ENCODE peak calls at places on chromosomes 12 and 14, in ten cellular contexts. X is IMR-90; V is MM.1S; J is CD8-positive, alpha-beta T cell; T is pancreas; B is tibial nerve; F is lower lobe of right lung; C is mucosa of descending colon; U is fibroblast of the aortic adventitia; D is neural progenitor cell. O is an unnamed sample.

GRCh38 chr12:30694971-30695326 is 720 bp downstream of the IPO8 start:
- DNase-seq in X (peak), T (peak), U (peak), J (no peak), V (peak), C (peak), B (no peak), F (peak), D (peak), O (peak)

GRCh38 chr12:124445121-124445718 is 122.2 kb downstream of the NCOR2 start:
- DNase-seq in T (no peak), B (no peak), D (peak), F (peak), C (no peak), V (no peak), U (no peak), X (no peak), J (no peak), O (no peak)

GRCh38 chr14:67166450-67166853 is 22.8 kb upstream of the GARIN2 start:
- DNase-seq in D (peak), V (peak), B (no peak), U (peak), C (peak), J (no peak), T (no peak), F (no peak), X (peak), O (no peak)

GRCh38 chr12:55703976-55704761 is 3.5 kb downstream of the ITGA7 start:
- DNase-seq in D (no peak), C (no peak), J (no peak), B (no peak), F (no peak), T (no peak), U (peak), V (no peak), X (peak), O (peak)

GRCh38 chr14:78631551-78631950 is 461.4 kb downstream of the NRXN3 start:
- DNase-seq in F (no peak), J (no peak), B (no peak), V (no peak), D (no peak), C (no peak), X (no peak), T (no peak), U (no peak), O (no peak)

GRCh38 chr14:100810861-100811461 is 15.0 kb upstream of the MEG3 start:
- DNase-seq in J (no peak), C (no peak), B (no peak), D (no peak), F (no peak), U (no peak), V (no peak), T (no peak), X (no peak), O (no peak)

GRCh38 chr12:1504304-1505150 is 89.9 kb downstream of the FBXL14 start:
- DNase-seq in D (no peak), B (no peak), T (no peak), F (no peak), C (peak), V (no peak), X (no peak), J (no peak), U (no peak), O (no peak)

GRCh38 chr12:92068441-92068840 is 77.2 kb downstream of the BTG1 start:
- DNase-seq in U (no peak), C (peak), T (no peak), J (no peak), D (no peak), F (no peak), B (no peak), V (no peak), X (no peak), O (no peak)

GRCh38 chr12:1791104-1791927 is 29.0 kb upstream of the LRTM2 start:
- DNase-seq in J (peak), U (peak), D (peak), B (peak), F (peak), C (peak), X (peak), V (peak), T (no peak), O (peak)

GRCh38 chr14:39175445-39176262 is 600 bp downstream of the PNN start:
- DNase-seq in B (no peak), U (no peak), X (peak), J (peak), D (peak), F (no peak), C (no peak), T (no peak), V (no peak), O (peak)

GRCh38 chr14:52329678-52330376 is 15.7 kb downstream of the PTGER2 start:
- DNase-seq in U (no peak), V (no peak), C (no peak), T (no peak), B (no peak), J (no peak), X (no peak), D (no peak), F (no peak), O (no peak)

GRCh38 chr12:123085730-123086487 is 65.0 kb downstream of the PITPNM2 start:
- DNase-seq in U (no peak), T (peak), X (peak), V (no peak), F (no peak), D (no peak), C (no peak), J (no peak), B (no peak), O (peak)

GRCh38 chr12:127393896-127394295 is 873.1 kb upstream of the TMEM132C start:
- DNase-seq in J (no peak), D (no peak), C (no peak), U (peak), B (no peak), F (no peak), V (no peak), X (peak), T (no peak), O (no peak)

GRCh38 chr14:73713804-73714655 is at the start of gene PNMA1:
- DNase-seq in V (peak), X (peak), F (peak), U (peak), J (peak), T (peak), C (peak), B (peak), D (peak), O (peak)

GRCh38 chr14:59905193-59905592 is 14.8 kb upstream of the LRRC9 start:
- DNase-seq in T (no peak), D (no peak), X (peak), U (peak), F (no peak), C (no peak), V (no peak), B (no peak), J (no peak), O (no peak)

GRCh38 chr12:15196221-15196620 is 25.0 kb downstream of the RERG start:
- DNase-seq in D (no peak), B (no peak), F (no peak), X (no peak), T (no peak), V (no peak), U (no peak), J (no peak), C (no peak), O (no peak)

GRCh38 chr12:106157802-106158201 is 19.0 kb upstream of the NUAK1 start:
- DNase-seq in V (no peak), T (no peak), X (no peak), U (no peak), F (no peak), J (no peak), D (no peak), B (no peak), C (no peak), O (no peak)

GRCh38 chr14:87690076-87690661 is 302.8 kb downstream of the GALC start:
- DNase-seq in D (peak), T (no peak), C (no peak), U (no peak), X (no peak), B (no peak), F (no peak), J (no peak), V (no peak), O (no peak)

GRCh38 chr14:54783660-54784015 is 119.0 kb downstream of the GCH1 start:
- DNase-seq in F (no peak), X (no peak), B (no peak), U (no peak), V (no peak), J (no peak), T (no peak), C (no peak), D (no peak), O (no peak)

GRCh38 chr12:16187684-16188083 is 89.8 kb downstream of the SLC15A5 start:
- DNase-seq in X (no peak), F (no peak), J (no peak), B (no peak), C (no peak), D (no peak), U (no peak), T (no peak), V (no peak), O (no peak)

GRCh38 chr14:100611811-100612480 is 24.7 kb upstream of the BEGAIN start:
- DNase-seq in B (no peak), F (no peak), X (no peak), J (no peak), D (no peak), U (no peak), T (no peak), V (no peak), C (no peak), O (no peak)

GRCh38 chr12:32708926-32709325 is 29.8 kb downstream of the DNM1L start:
- DNase-seq in C (no peak), B (no peak), J (no peak), X (no peak), T (no peak), U (no peak), V (no peak), D (no peak), F (no peak), O (no peak)

GRCh38 chr14:77886010-77886409 is 86.1 kb downstream of the ADCK1 start:
- DNase-seq in F (no peak), B (no peak), D (no peak), T (no peak), J (no peak), X (no peak), C (no peak), V (no peak), U (no peak), O (no peak)

GRCh38 chr14:30410986-30411385 is 148.0 kb upstream of the G2E3 start:
- DNase-seq in J (no peak), X (no peak), D (no peak), B (no peak), C (no peak), T (no peak), F (no peak), V (peak), U (no peak), O (no peak)

GRCh38 chr12:85280138-85280983 is at the start of gene ALX1:
- DNase-seq in B (no peak), U (peak), T (peak), V (no peak), F (peak), J (no peak), C (peak), D (peak), X (peak), O (peak)

GRCh38 chr12:105342464-105342863 is 12.0 kb downstream of the C12orf75 start:
- DNase-seq in X (no peak), J (no peak), D (peak), T (no peak), V (no peak), B (no peak), C (no peak), U (no peak), F (no peak), O (no peak)

GRCh38 chr12:5248230-5248629 is 183.7 kb upstream of the NTF3 start:
- DNase-seq in B (no peak), U (no peak), X (no peak), D (no peak), V (no peak), F (no peak), T (no peak), C (no peak), J (no peak), O (no peak)

GRCh38 chr12:27652174-27652763 is 44.0 kb upstream of the REP15 start:
- DNase-seq in F (no peak), T (no peak), D (peak), B (no peak), V (peak), X (peak), J (no peak), U (peak), C (peak), O (no peak)

GRCh38 chr14:92607702-92608429 is 94.3 kb downstream of the RIN3 start:
- DNase-seq in U (peak), T (no peak), B (no peak), X (peak), F (no peak), C (peak), J (no peak), V (no peak), D (no peak), O (no peak)

GRCh38 chr12:54370218-54370730 is 6.0 kb upstream of the GPR84 start:
- DNase-seq in B (peak), J (no peak), X (peak), D (peak), U (peak), F (peak), T (peak), C (peak), V (no peak), O (peak)

GRCh38 chr12:65189028-65189718 is 19.8 kb downstream of the LEMD3 start:
- DNase-seq in C (no peak), J (no peak), X (no peak), D (no peak), F (no peak), U (no peak), T (no peak), B (no peak), V (peak), O (no peak)

GRCh38 chr12:69136931-69137613 is 102.3 kb upstream of the CPSF6 start:
- DNase-seq in C (no peak), U (peak), J (no peak), F (no peak), T (no peak), X (no peak), V (no peak), B (no peak), D (no peak), O (no peak)

GRCh38 chr14:53542692-53543091 is 389.6 kb upstream of the DDHD1 start:
- DNase-seq in C (peak), T (no peak), F (no peak), V (no peak), J (no peak), D (no peak), U (peak), X (peak), B (no peak), O (no peak)
- TF ChIP-seq CTCF in C (no peak), T (no peak), F (no peak), V (no peak), J (no peak), D (no peak), U (no peak), X (no peak), B (no peak), O (no peak)

GRCh38 chr14:106491851-106492250 is 965.5 kb downstream of the TMEM121 start:
- DNase-seq in J (no peak), T (no peak), U (no peak), V (peak), D (no peak), B (no peak), C (peak), F (no peak), X (no peak), O (no peak)
- TF ChIP-seq CTCF in J (peak), T (no peak), U (no peak), V (peak), D (peak), B (no peak), C (no peak), F (peak), X (no peak), O (no peak)

DNA sequence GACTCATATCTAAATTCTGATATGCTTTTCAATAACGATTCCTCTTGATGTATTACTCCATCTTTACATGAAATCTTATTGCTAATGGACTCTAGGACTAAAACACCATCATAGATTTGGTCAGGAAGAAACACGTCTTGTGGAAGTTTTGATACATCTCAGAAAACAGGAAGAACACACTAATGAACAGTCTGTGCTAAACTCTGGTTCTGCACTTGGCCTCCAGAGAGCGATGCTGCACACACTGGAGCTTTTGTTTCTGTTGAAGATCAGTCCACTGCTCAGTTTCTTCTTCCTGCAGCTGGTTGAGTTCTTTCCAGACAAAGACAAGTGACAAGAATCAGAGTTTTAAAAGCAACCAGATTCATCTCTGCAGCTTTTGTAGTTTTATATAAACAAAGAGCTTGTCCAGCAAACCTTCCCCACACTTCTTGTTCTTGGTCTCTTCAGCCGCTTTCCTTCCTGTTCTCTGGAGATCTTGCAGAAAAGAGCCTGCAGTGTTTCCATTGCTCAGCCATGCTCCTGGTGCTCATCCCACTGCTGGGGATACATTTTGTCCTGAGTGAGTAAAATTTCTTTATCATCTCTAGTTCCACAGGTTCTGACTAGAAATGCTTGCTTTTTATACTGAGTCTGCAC is 229.1 kb upstream of the OR4E1 start:
- DNase-seq in T (no peak), B (no peak), F (no peak), U (no peak), D (no peak), V (no peak), J (peak), X (no peak), C (no peak), O (no peak)
- TF ChIP-seq CTCF in T (no peak), B (no peak), F (no peak), U (peak), D (peak), V (no peak), J (peak), X (peak), C (no peak), O (no peak)

GRCh38 chr12:45351921-45352670 is 136.2 kb downstream of the ANO6 start:
- DNase-seq in U (no peak), X (no peak), F (no peak), J (no peak), D (no peak), C (no peak), V (no peak), B (no peak), T (no peak), O (no peak)

GRCh38 chr12:45350861-45351260 is 135.0 kb downstream of the ANO6 start:
- DNase-seq in X (no peak), U (no peak), C (no peak), F (no peak), D (no peak), V (no peak), B (no peak), T (no peak), J (no peak), O (no peak)

GRCh38 chr12:45348986-45349385 is 133.1 kb downstream of the ANO6 start:
- DNase-seq in V (no peak), X (no peak), U (no peak), C (no peak), T (no peak), B (no peak), J (no peak), F (no peak), D (no peak), O (no peak)

GRCh38 chr12:45349911-45350310 is 134.0 kb downstream of the ANO6 start:
- DNase-seq in V (no peak), D (no peak), C (no peak), U (no peak), F (no peak), X (peak), J (no peak), B (no peak), T (no peak), O (no peak)

GRCh38 chr12:45348311-45348710 is 132.4 kb downstream of the ANO6 start:
- DNase-seq in V (no peak), C (no peak), B (no peak), U (no peak), T (no peak), J (no peak), X (no peak), D (no peak), F (no peak), O (no peak)
- TF ChIP-seq CTCF in V (no peak), C (no peak), B (no peak), U (no peak), T (no peak), J (no peak), X (no peak), D (no peak), F (no peak), O (no peak)

DNA sequence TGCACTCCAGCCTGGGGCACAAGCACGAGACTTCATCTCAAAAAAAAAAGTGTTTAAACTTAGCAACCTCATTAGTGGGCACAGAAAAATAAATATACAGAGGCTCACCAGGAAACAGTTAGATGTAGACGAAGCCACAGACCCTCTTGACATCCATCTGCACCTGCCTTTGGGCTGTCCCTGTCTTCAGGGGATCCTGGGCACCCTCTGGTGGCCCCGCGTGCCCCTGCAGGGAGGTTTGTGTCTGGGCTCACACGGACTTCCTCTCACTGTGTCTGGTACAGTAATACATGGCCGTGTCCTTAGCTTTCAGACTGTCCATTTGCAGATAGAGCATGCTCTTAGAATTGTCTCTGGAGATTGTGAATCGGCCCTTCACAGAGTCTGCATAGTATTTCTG is 916.5 kb downstream of the TMEM121 start:
- DNase-seq in T (no peak), J (peak), X (no peak), V (peak), F (no peak), B (no peak), U (no peak), D (no peak), C (no peak), O (no peak)
- TF ChIP-seq CTCF in T (no peak), J (no peak), X (no peak), V (peak), F (peak), B (peak), U (no peak), D (no peak), C (no peak), O (peak)

GRCh38 chr14:69664865-69665526 is 53.6 kb downstream of the SUSD6 start:
- DNase-seq in U (peak), J (no peak), B (no peak), T (no peak), X (no peak), D (no peak), C (no peak), F (no peak), V (no peak), O (no peak)
- TF ChIP-seq CTCF in U (no peak), J (no peak), B (no peak), T (no peak), X (no peak), D (no peak), C (no peak), F (no peak), V (no peak), O (no peak)

GRCh38 chr12:113860059-113860820 is 105.9 kb downstream of the RBM19 start:
- DNase-seq in X (no peak), V (no peak), D (peak), F (no peak), C (no peak), J (no peak), B (no peak), T (no peak), U (no peak), O (no peak)

GRCh38 chr12:113861708-113862312 is 104.3 kb downstream of the RBM19 start:
- DNase-seq in D (peak), J (no peak), T (no peak), V (no peak), U (no peak), C (no peak), X (peak), F (no peak), B (no peak), O (no peak)

GRCh38 chr12:113863455-113863845 is 102.7 kb downstream of the RBM19 start:
- DNase-seq in V (no peak), T (no peak), U (peak), C (no peak), B (no peak), D (no peak), F (no peak), X (peak), J (no peak), O (no peak)

GRCh38 chr12:113860950-113861349 is 105.2 kb downstream of the RBM19 start:
- DNase-seq in V (no peak), D (no peak), C (no peak), X (peak), U (peak), T (no peak), F (no peak), J (no peak), B (no peak), O (no peak)

GRCh38 chr12:113862570-113863454 is 103.3 kb downstream of the RBM19 start:
- DNase-seq in J (no peak), V (no peak), T (no peak), B (no peak), U (peak), C (no peak), X (peak), F (no peak), D (no peak), O (no peak)
- TF ChIP-seq CTCF in J (no peak), V (no peak), T (no peak), B (no peak), U (no peak), C (no peak), X (no peak), F (no peak), D (no peak), O (no peak)

O was measured in spleen.